ENCODE peak calls at places on chromosome 6, in six cellular contexts. T, A, E, V, H and W are unnamed samples.

GRCh38 chr6:166752928-166753721 is 126.1 kb upstream of the RPS6KA2 start:
- DNase-seq in E (peak), T (no peak), V (no peak), H (no peak), A (no peak), W (no peak)

GRCh38 chr6:117346142-117346930 is 79.4 kb downstream of the ROS1 start:
- DNase-seq in A (no peak), E (peak), V (no peak), T (no peak), H (peak), W (peak)

GRCh38 chr6:6696867-6697531 is 108.5 kb downstream of the LY86 start:
- DNase-seq in H (peak), V (peak), E (peak), A (peak), T (peak), W (peak)

GRCh38 chr6:44245912-44246662 is 814 bp upstream of the HSP90AB1 start:
- DNase-seq in H (peak), A (peak), T (peak), E (peak), V (peak), W (peak)

GRCh38 chr6:161396539-161396938 is 122.7 kb upstream of the AGPAT4 start:
- DNase-seq in A (no peak), T (no peak), H (no peak), V (no peak), E (no peak), W (no peak)

GRCh38 chr6:63249875-63250482 is 38.7 kb downstream of the FKBP1C start:
- DNase-seq in A (no peak), H (no peak), E (no peak), V (no peak), T (no peak), W (no peak)

GRCh38 chr6:119234457-119234856 is 115.1 kb downstream of the MAN1A1 start:
- DNase-seq in V (no peak), E (no peak), H (no peak), T (no peak), A (no peak), W (no peak)

GRCh38 chr6:136783495-136784270 is 8.6 kb downstream of the MAP3K5 start:
- DNase-seq in H (peak), T (no peak), E (no peak), V (peak), A (no peak), W (peak)

GRCh38 chr6:36911946-36912555 is 26.3 kb downstream of the C6orf89 start:
- DNase-seq in A (no peak), V (peak), T (peak), E (no peak), H (peak), W (no peak)

GRCh38 chr6:118651282-118652050 is at the start of gene CEP85L:
- DNase-seq in T (peak), H (peak), V (peak), E (peak), A (peak), W (peak)

GRCh38 chr6:150835620-150836019 is 29.9 kb upstream of the MTHFD1L start:
- DNase-seq in V (no peak), T (no peak), H (no peak), A (no peak), E (no peak), W (no peak)

GRCh38 chr6:72084992-72085569 is 198.7 kb downstream of the RIMS1 start:
- DNase-seq in T (no peak), A (no peak), E (peak), H (peak), V (peak), W (no peak)

GRCh38 chr6:90221403-90221802 is 75.2 kb downstream of the BACH2 start:
- DNase-seq in H (peak), T (no peak), A (no peak), V (no peak), E (no peak), W (no peak)

GRCh38 chr6:27553123-27553904 is 80.4 kb upstream of the ZNF184 start:
- DNase-seq in A (peak), T (no peak), E (peak), H (peak), V (peak), W (peak)

GRCh38 chr6:168336967-168337366 is 17.4 kb upstream of the DACT2 start:
- DNase-seq in H (no peak), E (no peak), T (no peak), A (no peak), V (no peak), W (no peak)

GRCh38 chr6:107981695-107982094 is 23.7 kb upstream of the SEC63 start:
- DNase-seq in V (no peak), E (no peak), A (no peak), T (no peak), H (no peak), W (no peak)

GRCh38 chr6:101445527-101445926 is 52.0 kb downstream of the GRIK2 start:
- DNase-seq in E (peak), V (no peak), A (no peak), H (no peak), T (no peak), W (no peak)

GRCh38 chr6:161066511-161066910 is 74.9 kb downstream of the MAP3K4 start:
- DNase-seq in A (no peak), H (no peak), V (no peak), E (peak), T (no peak), W (no peak)

GRCh38 chr6:45378324-45378926 is 691 bp upstream of the SUPT3H start:
- DNase-seq in H (no peak), V (peak), A (no peak), T (peak), E (no peak), W (peak)
- TF ChIP-seq CTCF in H (no peak), V (no peak), A (no peak), T (no peak), E (no peak), W (no peak)

GRCh38 chr6:120826253-120826652 is 508.0 kb downstream of the TBC1D32 start:
- DNase-seq in A (peak), T (no peak), H (peak), E (no peak), V (peak), W (no peak)
- TF ChIP-seq CTCF in A (peak), T (no peak), H (peak), E (no peak), V (peak), W (peak)

GRCh38 chr6:149194815-149195558 is 122.5 kb upstream of the TAB2 start:
- DNase-seq in E (no peak), H (no peak), A (no peak), T (no peak), V (peak), W (no peak)

GRCh38 chr6:149196091-149196490 is 121.4 kb upstream of the TAB2 start:
- DNase-seq in E (no peak), A (no peak), V (no peak), H (no peak), T (no peak), W (no peak)

GRCh38 chr6:149186873-149187272 is 130.6 kb upstream of the TAB2 start:
- DNase-seq in E (no peak), T (no peak), V (no peak), H (no peak), A (no peak), W (no peak)

GRCh38 chr6:149185799-149186357 is 131.6 kb upstream of the TAB2 start:
- DNase-seq in H (no peak), A (no peak), E (no peak), V (no peak), T (no peak), W (no peak)

DNA sequence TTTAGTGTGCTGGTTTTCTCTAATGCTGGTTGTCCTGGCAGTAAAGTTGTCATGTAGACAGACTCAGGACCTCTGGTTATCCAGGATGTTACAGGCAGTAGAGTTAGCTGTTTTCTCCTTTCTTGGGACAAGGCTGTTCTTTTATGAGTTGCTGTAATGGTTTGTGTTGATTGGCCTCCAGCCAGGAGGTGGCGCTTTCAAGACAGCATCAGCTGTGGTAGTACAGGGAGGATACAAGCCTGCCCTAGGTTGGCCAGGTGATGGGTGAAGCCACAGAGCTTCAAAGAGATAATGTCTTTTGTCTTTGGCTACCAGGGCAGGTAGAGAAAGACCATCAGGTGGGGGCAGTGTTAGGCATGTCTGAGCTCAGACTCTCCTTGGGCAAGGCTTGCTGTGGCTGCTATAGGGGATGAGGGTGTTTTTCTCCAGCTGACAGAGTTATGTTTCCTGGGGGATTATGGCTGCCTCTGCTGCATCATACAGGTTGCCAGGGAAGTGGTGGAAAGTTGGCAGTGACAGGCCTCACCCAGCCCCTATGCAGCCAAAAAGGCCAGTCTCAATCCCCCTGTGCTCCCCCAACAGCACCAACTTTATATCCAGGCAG is 127.2 kb upstream of the TAB2 start:
- DNase-seq in A (peak), E (peak), V (peak), H (peak), T (peak), W (no peak)
- TF ChIP-seq CTCF in A (peak), E (peak), V (peak), H (peak), T (peak), W (no peak)

DNA sequence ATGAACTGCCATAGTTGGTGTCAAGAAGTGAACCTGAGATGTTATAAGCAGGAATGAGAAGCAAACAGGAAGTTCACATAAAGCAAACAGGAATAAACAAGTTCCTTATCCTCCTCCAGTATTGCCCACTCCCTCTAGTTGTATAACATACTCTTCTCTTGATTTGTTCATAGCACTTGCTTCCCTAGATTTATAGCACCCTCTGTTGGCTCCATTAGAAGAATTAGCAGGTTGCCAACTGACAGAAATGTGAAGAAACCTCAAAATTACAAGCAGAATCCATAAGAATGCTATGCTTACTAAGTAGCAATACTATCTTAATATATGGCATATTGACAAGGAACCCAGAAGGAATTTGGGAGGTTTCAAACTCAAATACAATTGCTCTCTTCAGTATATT is 195.4 kb downstream of the TBX18 start:
- DNase-seq in V (no peak), A (no peak), T (no peak), H (no peak), E (peak), W (no peak)
- TF ChIP-seq CTCF in V (no peak), A (no peak), T (no peak), H (peak), E (peak), W (peak)

GRCh38 chr6:170152989-170153388 is 137.9 kb downstream of the DLL1 start:
- DNase-seq in E (no peak), V (no peak), T (no peak), H (no peak), A (peak), W (no peak)

GRCh38 chr6:170150590-170150945 is 140.3 kb downstream of the DLL1 start:
- DNase-seq in T (no peak), V (no peak), E (no peak), A (no peak), H (no peak), W (no peak)

GRCh38 chr6:170151235-170152110 is 139.4 kb downstream of the DLL1 start:
- DNase-seq in T (no peak), A (no peak), H (no peak), V (no peak), E (no peak), W (no peak)

GRCh38 chr6:170153436-170154319 is 137.2 kb downstream of the DLL1 start:
- DNase-seq in E (no peak), V (no peak), H (no peak), A (no peak), T (no peak), W (no peak)

GRCh38 chr6:170152111-170152926 is 138.6 kb downstream of the DLL1 start:
- DNase-seq in H (no peak), E (no peak), V (no peak), A (no peak), T (no peak), W (no peak)
- TF ChIP-seq CTCF in H (no peak), E (no peak), V (no peak), A (no peak), T (no peak), W (no peak)